ENCODE peak calls at places on chromosome 10, in nine cellular contexts. X is activated T-helper 9 cell treated with anti-CD3 and anti-CD28 coated beads, Interleukin-2, amount 50 U/mL, for 16 hours; W is stimulated activated CD4-positive, alpha-beta T cell treated with anti-CD3 and anti-CD28 coated beads, Interleukin-2, amount 100 ng/mL, for 24 hours; O is C1 segment of cervical spinal cord; F is iPS-NIHi11; B is amniotic epithelial cell; D is stimulated activated naive CD4-positive, alpha-beta T cell; Y is anterior cingulate cortex; M is GM23248. N is an unnamed sample.

GRCh38 chr10:43965033-43965917 is 316.6 kb upstream of the ZNF32 start:
- DNase-seq in X (no peak), W (no peak), O (no peak), F (no peak), B (peak), D (no peak), Y (no peak), M (peak), N (no peak)

GRCh38 chr10:126921974-126922525 is 16.8 kb downstream of the DOCK1 start:
- DNase-seq in X (no peak), W (no peak), O (no peak), F (no peak), B (peak), D (no peak), Y (no peak), M (peak), N (no peak)

GRCh38 chr10:81514811-81515210 is 360.2 kb upstream of the NRG3 start:
- DNase-seq in X (no peak), W (no peak), O (no peak), F (no peak), B (no peak), D (no peak), Y (no peak), M (no peak), N (no peak)

GRCh38 chr10:23540401-23540800 is 101.5 kb downstream of the OTUD1 start:
- DNase-seq in X (no peak), W (no peak), O (no peak), F (no peak), B (no peak), D (peak), Y (no peak), M (no peak), N (no peak)

GRCh38 chr10:122154733-122155366 is 116.2 kb upstream of the BTBD16 start:
- DNase-seq in X (no peak), W (no peak), O (no peak), F (peak), B (peak), D (no peak), Y (peak), M (peak), N (no peak)

GRCh38 chr10:31607481-31607880 is 288.5 kb downstream of the ZEB1 start:
- DNase-seq in X (no peak), W (no peak), O (no peak), F (no peak), B (no peak), D (no peak), Y (no peak), M (no peak), N (no peak)

GRCh38 chr10:30454744-30455498 is 20.9 kb downstream of the MAP3K8 start:
- DNase-seq in X (no peak), W (no peak), O (no peak), F (no peak), B (peak), D (no peak), Y (no peak), M (peak), N (no peak)

GRCh38 chr10:33441561-33441960 is 107.1 kb upstream of the NRP1 start:
- DNase-seq in X (no peak), W (no peak), O (no peak), F (no peak), B (no peak), D (no peak), Y (no peak), M (peak), N (no peak)

GRCh38 chr10:72049969-72050781 is 38.2 kb downstream of the SPOCK2 start:
- DNase-seq in X (no peak), W (no peak), O (no peak), F (peak), B (peak), D (no peak), Y (no peak), M (peak), N (no peak)

GRCh38 chr10:29067628-29068027 is 221.2 kb upstream of the LYZL1 start:
- DNase-seq in X (no peak), W (no peak), O (no peak), F (no peak), B (no peak), D (no peak), Y (no peak), M (no peak), N (no peak)

GRCh38 chr10:70492786-70493659 is 14.5 kb downstream of the PALD1 start:
- DNase-seq in X (no peak), W (no peak), O (no peak), F (peak), B (no peak), D (no peak), Y (no peak), M (peak), N (peak)

GRCh38 chr10:94061026-94061425 is 67.3 kb downstream of the PLCE1 start:
- DNase-seq in X (no peak), W (no peak), O (no peak), F (no peak), B (no peak), D (no peak), Y (no peak), M (no peak), N (no peak)

GRCh38 chr10:127402596-127403409 is 146.3 kb upstream of the NPS start:
- DNase-seq in X (no peak), W (no peak), O (no peak), F (no peak), B (no peak), D (no peak), Y (no peak), M (no peak), N (no peak)